ENCODE peak calls at places on chromosomes 7 and 10, in ten cellular contexts. T is astrocyte, W is GM23338, H is brain microvascular endothelial cell, I is spleen, U is heart left ventricle, K is pancreas, M is A673, A is upper lobe of left lung, D is HCT116. R is an unnamed sample.

GRCh38 chr7:38273286-38273995 is at the start of gene TARP:
- DNase-seq in U (no peak), W (no peak), K (no peak), D (no peak), I (no peak), M (no peak), A (no peak), H (no peak), T (no peak), R (no peak)

GRCh38 chr7:67502929-67503328 is 506.3 kb downstream of the TYW1 start:
- DNase-seq in D (no peak), M (no peak), U (no peak), K (no peak), A (no peak), H (no peak), T (no peak), I (no peak), W (no peak), R (no peak)

GRCh38 chr7:40888499-40888898 is 753.7 kb downstream of the SUGCT start:
- DNase-seq in A (no peak), T (no peak), K (no peak), U (no peak), D (no peak), H (no peak), I (no peak), W (no peak), M (no peak), R (no peak)

GRCh38 chr7:101556453-101556968 is 72.6 kb downstream of the MYL10 start:
- DNase-seq in U (no peak), M (no peak), H (no peak), I (no peak), K (no peak), D (no peak), A (no peak), T (no peak), W (no peak), R (no peak)

GRCh38 chr10:6520138-6520537 is 59.9 kb downstream of the PRKCQ start:
- DNase-seq in U (no peak), I (no peak), D (no peak), M (no peak), H (no peak), W (no peak), A (peak; percentile 60), K (no peak), T (no peak), R (no peak)

GRCh38 chr10:71631007-71631859 is 88.3 kb downstream of the C10orf105 start:
- DNase-seq in H (no peak), U (no peak), I (no peak), W (peak; percentile 72), M (peak; percentile 60), A (no peak), T (no peak), D (no peak), K (no peak), R (no peak)

GRCh38 chr7:133714654-133715053 is 412.5 kb upstream of the LRGUK start:
- DNase-seq in T (no peak), H (no peak), A (no peak), I (no peak), D (no peak), M (no peak), W (no peak), K (no peak), U (no peak), R (no peak)

GRCh38 chr7:835491-836401 is 3.5 kb downstream of the SUN1 start:
- DNase-seq in A (peak; percentile 52), K (no peak), U (peak; percentile 9), W (no peak), D (no peak), I (peak; percentile 76), M (no peak), T (no peak), H (no peak), R (no peak)

GRCh38 chr10:83373659-83374058 is 765.6 kb upstream of the GHITM start:
- DNase-seq in D (no peak), H (peak; percentile 1), W (peak; percentile 65), U (peak; percentile 29), T (peak; percentile 72), K (no peak), I (no peak), M (peak; percentile 15), A (no peak), R (no peak)

GRCh38 chr10:117736655-117737054 is 194.1 kb downstream of the EMX2 start:
- DNase-seq in T (no peak), W (no peak), D (peak; percentile 34), I (no peak), M (no peak), H (no peak), A (no peak), U (no peak), K (no peak), R (no peak)

GRCh38 chr10:117740696-117741222 is 198.2 kb downstream of the EMX2 start:
- DNase-seq in T (no peak), M (no peak), D (no peak), K (no peak), H (no peak), I (no peak), W (peak; percentile 8), A (no peak), U (no peak), R (no peak)

GRCh38 chr10:117729156-117729555 is 186.6 kb downstream of the EMX2 start:
- DNase-seq in T (no peak), A (no peak), M (no peak), K (no peak), U (no peak), I (no peak), W (no peak), D (no peak), H (no peak), R (no peak)

GRCh38 chr10:117740088-117740487 is 197.5 kb downstream of the EMX2 start:
- DNase-seq in T (no peak), A (no peak), W (no peak), U (no peak), K (no peak), D (no peak), H (no peak), I (no peak), M (no peak), R (no peak)

GRCh38 chr10:117734626-117735405 is 192.3 kb downstream of the EMX2 start:
- DNase-seq in M (no peak), K (no peak), A (peak; percentile 74), W (peak; percentile 74), I (no peak), U (no peak), T (no peak), H (no peak), D (no peak), R (no peak)
- H3K4me3 ChIP-seq in M (no peak overlapping the region), K (no peak overlapping the region), A (no peak overlapping the region), W (peak overlapping the region; percentile 68), I (no peak overlapping the region), U (no peak overlapping the region), T (no peak overlapping the region), H (no peak overlapping the region), D (no peak overlapping the region), R (no peak overlapping the region)

DNA sequence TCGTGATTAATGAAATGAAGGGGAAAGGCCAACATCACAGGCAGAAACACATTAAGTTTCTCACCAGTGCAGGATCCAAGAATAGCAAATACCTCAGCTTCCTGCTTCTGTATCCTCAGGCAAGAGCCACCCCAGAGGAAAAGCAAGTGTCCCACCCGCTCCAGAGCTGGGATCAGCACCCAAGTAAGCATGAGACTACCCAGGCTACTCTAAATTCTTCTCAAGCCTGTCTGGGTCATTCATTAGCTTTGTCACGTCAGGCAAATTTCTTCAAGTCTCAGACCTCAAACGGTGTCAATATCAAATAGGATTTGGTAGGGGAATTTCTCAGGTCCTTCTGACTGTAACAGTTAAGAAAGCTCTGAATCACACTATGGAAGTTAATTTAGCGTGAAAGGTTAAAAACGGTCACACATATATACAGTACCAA is 59.0 kb downstream of the GNA12 start:
- DNase-seq in A (no peak), K (no peak), M (no peak), W (no peak), T (peak; percentile 97), D (no peak), H (peak; percentile 75), I (no peak), U (peak; percentile 36), R (no peak)
- H3K36me3 ChIP-seq in A (no peaks in the 10 kb centered on the region), K (no peaks in the 10 kb centered on the region), M (no peaks in the 10 kb centered on the region), W (no peaks in the 10 kb centered on the region), T (no peaks in the 10 kb centered on the region), D (no peaks in the 10 kb centered on the region), H (peaks cover 7% of the 10 kb centered on the region), I (no peaks in the 10 kb centered on the region), U (peaks cover 4% of the 10 kb centered on the region), R (peaks cover 1% of the 10 kb centered on the region)

DNA sequence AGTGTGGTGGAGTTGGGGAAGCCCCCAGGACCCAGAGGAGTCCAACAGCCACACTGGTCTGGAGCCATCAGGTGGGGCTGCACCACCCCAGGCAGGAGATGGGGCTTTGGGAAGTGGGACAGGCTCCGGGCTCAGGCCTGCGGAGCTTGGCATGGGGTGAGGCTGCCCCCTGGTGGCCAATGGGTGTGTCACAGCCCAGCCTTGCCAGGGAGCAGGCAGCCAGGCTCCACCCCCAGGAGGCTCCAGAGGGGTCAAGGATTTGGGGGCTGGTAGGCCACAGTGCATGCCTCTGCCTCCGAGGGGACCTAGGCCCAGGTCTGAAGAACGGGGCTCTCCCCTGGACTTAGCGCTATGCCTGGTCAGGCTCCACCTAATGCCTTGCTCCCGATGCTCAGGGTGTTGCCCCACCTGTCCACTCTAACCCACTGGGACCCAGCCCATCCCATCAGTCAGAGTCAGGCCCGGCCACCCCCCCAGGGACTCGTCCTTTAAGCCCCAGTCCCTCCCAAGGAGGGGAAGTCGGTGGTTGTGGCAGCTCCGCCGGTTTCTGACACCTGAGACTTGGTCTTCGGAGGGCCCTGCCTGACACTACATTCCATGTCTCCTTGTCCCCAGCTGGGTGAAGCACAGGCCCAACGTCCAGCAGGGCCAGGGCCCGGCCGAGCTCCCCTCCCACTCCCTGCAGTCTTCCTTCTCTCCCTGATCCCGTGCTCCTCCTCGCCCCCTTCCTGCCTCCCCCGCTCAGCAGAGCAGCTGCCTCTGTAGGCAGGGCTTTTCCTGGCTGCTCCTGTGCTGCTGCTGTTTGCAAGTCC is 11.3 kb upstream of the SAMD8 start:
- DNase-seq in M (peak; percentile 80), I (peak; percentile 95), U (peak; percentile 82), A (peak; percentile 93), W (peak; percentile 91), D (peak; percentile 48), T (peak; percentile 9), H (peak; percentile 48), K (peak; percentile 70), R (peak; percentile 69)
- TF ChIP-seq CTCF in M (peak; percentile 95), I (peak; percentile 98), U (peak; percentile 99), A (peak; percentile 99), W (peak; percentile 99), D (peak; percentile 87), T (peak; percentile 71), H (peak; percentile 96), K (peak; percentile 98), R (peak; percentile 96)

DNA sequence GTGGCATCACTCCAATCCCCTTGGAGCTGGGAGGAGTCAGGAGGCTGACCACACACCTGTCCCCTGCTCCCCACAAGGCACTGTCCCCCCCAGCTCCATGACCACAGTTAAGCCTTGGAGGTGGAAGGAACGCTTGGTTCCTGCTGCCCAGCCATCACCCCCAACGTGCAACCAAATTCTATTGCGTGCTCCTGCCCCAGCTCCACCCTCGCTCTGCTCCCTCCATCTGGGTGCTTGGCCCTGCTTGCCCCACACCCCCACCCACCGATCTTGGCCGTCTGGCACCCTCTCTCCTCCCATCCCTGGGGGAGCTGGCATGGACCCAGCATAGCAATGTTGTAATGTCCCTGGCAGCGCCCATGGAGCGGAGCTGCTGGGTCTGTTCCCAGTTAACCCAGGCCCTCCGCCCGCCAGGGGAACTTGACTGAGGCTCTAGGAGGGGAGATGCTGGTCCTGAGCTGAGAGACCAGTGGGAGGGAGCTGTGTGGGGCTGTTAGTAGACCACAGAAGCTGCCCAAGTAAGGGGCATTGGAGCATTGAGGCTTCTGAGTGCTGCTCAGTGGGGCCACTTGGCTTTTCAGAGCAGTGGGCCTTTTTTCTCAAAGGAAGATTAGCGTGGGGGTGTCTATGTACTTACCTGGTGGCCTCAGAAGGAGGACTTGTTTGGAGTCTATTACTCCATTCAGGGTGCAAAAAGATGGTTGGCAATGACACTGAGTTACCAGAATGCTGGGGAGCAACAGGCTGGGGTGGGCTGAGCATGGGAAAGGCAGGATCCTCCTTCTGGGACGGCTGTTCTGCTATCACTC is 1.1 kb downstream of the EPHB6 start:
- DNase-seq in U (peak; percentile 69), H (no peak), K (peak; percentile 64), W (no peak), T (no peak), I (peak; percentile 81), D (no peak), M (no peak), A (peak; percentile 62), R (no peak)
- H3K4me3 ChIP-seq in U (peak overlapping the region; percentile 74), H (peak overlapping the region; percentile 73), K (peak overlapping the region; percentile 0), W (peak overlapping the region; percentile 94), T (peak overlapping the region; percentile 83), I (peak overlapping the region; percentile 89), D (no peak overlapping the region), M (no peak overlapping the region), A (peak overlapping the region; percentile 86), R (no peak overlapping the region)